ENCODE peak calls at places on chromosomes 3 and 15, in six cellular contexts. V is mesendoderm, Z is IMR-90, Y is mesenchymal stem cell, W is H1, J is neuronal stem cell. K is an unnamed sample.

GRCh38 chr3:149752051-149752787 is at the start of gene COMMD2:
- DNase-seq in V (peak; percentile 96), Z (peak; percentile 85), Y (peak; percentile 86), W (peak; percentile 69), J (peak; percentile 77), K (peak; percentile 95)

GRCh38 chr3:142623209-142623608 is 27.0 kb downstream of the PLS1 start:
- DNase-seq in V (no peak), Z (no peak), Y (no peak), W (no peak), J (no peak), K (no peak)

GRCh38 chr15:40790723-40791122 is 16.2 kb upstream of the ZFYVE19 start:
- DNase-seq in V (no peak), Z (no peak), Y (peak; percentile 29), W (no peak), J (no peak), K (no peak)

GRCh38 chr3:97719156-97719821 is 45.3 kb upstream of the ARL6 start:
- DNase-seq in V (peak; percentile 75), Z (peak; percentile 58), Y (peak; percentile 72), W (peak; percentile 23), J (peak; percentile 57), K (peak; percentile 69)

GRCh38 chr3:60364475-60364874 is 886.8 kb downstream of the FHIT start:
- DNase-seq in V (no peak), Z (no peak), Y (no peak), W (no peak), J (no peak), K (no peak)

GRCh38 chr15:43531018-43531667 is 13.7 kb downstream of the MAP1A start:
- DNase-seq in V (peak; percentile 27), Z (no peak), Y (no peak), W (no peak), J (no peak), K (no peak)

GRCh38 chr3:192207661-192208060 is 519.7 kb downstream of the FGF12 start:
- DNase-seq in V (no peak), Z (no peak), Y (no peak), W (no peak), J (no peak), K (no peak)

GRCh38 chr15:73991260-73991659 is 835 bp downstream of the STOML1 start:
- DNase-seq in V (no peak), Z (no peak), Y (peak; percentile 45), W (no peak), J (no peak), K (no peak)

GRCh38 chr3:168029705-168030104 is 66.0 kb downstream of the GOLIM4 start:
- DNase-seq in V (no peak), Z (no peak), Y (no peak), W (no peak), J (no peak), K (no peak)

GRCh38 chr3:59773970-59774369 is 724.1 kb upstream of the CFAP20DC start:
- DNase-seq in V (no peak), Z (no peak), Y (no peak), W (no peak), J (no peak), K (no peak)

GRCh38 chr3:46491089-46492070 is 6.4 kb upstream of the RTP3 start:
- DNase-seq in V (no peak), Z (no peak), Y (no peak), W (no peak), J (no peak), K (no peak)

GRCh38 chr3:102182162-102182561 is 252.7 kb upstream of the ZPLD1 start:
- DNase-seq in V (no peak), Z (peak; percentile 57), Y (peak; percentile 51), W (no peak), J (no peak), K (peak; percentile 85)

GRCh38 chr3:138434276-138434874 is at the start of gene ESYT3:
- DNase-seq in V (peak; percentile 84), Z (peak; percentile 43), Y (peak; percentile 53), W (peak; percentile 34), J (peak; percentile 36), K (peak; percentile 97)

GRCh38 chr3:196513697-196514349 is 1.3 kb downstream of the SMCO1 start:
- DNase-seq in V (no peak), Z (peak; percentile 64), Y (peak; percentile 60), W (no peak), J (no peak), K (no peak)

GRCh38 chr3:67662733-67663132 is 8.3 kb upstream of the SUCLG2 start:
- DNase-seq in V (no peak), Z (no peak), Y (no peak), W (no peak), J (no peak), K (no peak)

GRCh38 chr3:49976942-49977341 is 37.0 kb downstream of the RBM6 start:
- DNase-seq in V (no peak), Z (no peak), Y (no peak), W (no peak), J (no peak), K (no peak)

GRCh38 chr3:16067837-16068471 is 106.5 kb upstream of the GALNT15 start:
- DNase-seq in V (no peak), Z (peak; percentile 48), Y (peak; percentile 65), W (no peak), J (no peak), K (no peak)

GRCh38 chr15:45262906-45263456 is 10.9 kb downstream of the SLC28A2 start:
- DNase-seq in V (no peak), Z (no peak), Y (no peak), W (no peak), J (no peak), K (peak; percentile 37)

GRCh38 chr15:98187549-98187948 is 227.0 kb downstream of the ARRDC4 start:
- DNase-seq in V (no peak), Z (no peak), Y (no peak), W (no peak), J (no peak), K (no peak)

GRCh38 chr15:76012021-76012551 is at the start of gene NRG4:
- DNase-seq in V (no peak), Z (peak; percentile 6), Y (no peak), W (no peak), J (no peak), K (no peak)

GRCh38 chr3:12966847-12967750 is 106.1 kb downstream of the IQSEC1 start:
- DNase-seq in V (peak; percentile 40), Z (peak; percentile 22), Y (peak; percentile 43), W (no peak), J (no peak), K (no peak)

GRCh38 chr15:81362790-81363189 is 11.2 kb downstream of the TMC3 start:
- DNase-seq in V (no peak), Z (no peak), Y (no peak), W (no peak), J (no peak), K (no peak)

GRCh38 chr3:69914395-69914794 is 85.1 kb upstream of the SAMMSON start:
- DNase-seq in V (peak; percentile 16), Z (peak; percentile 16), Y (no peak), W (no peak), J (no peak), K (no peak)

GRCh38 chr3:30544811-30545210 is 61.6 kb upstream of the TGFBR2 start:
- DNase-seq in V (no peak), Z (peak; percentile 93), Y (peak; percentile 93), W (no peak), J (no peak), K (no peak)

GRCh38 chr15:69074011-69074842 is 59.7 kb downstream of the NOX5 start:
- DNase-seq in V (peak; percentile 85), Z (peak; percentile 54), Y (peak; percentile 68), W (peak; percentile 54), J (peak; percentile 51), K (peak; percentile 32)

GRCh38 chr15:80749589-80749988 is 29.6 kb upstream of the CEMIP start:
- DNase-seq in V (no peak), Z (peak; percentile 46), Y (peak; percentile 63), W (no peak), J (no peak), K (peak; percentile 97)

GRCh38 chr15:80070840-80071239 is 11.4 kb downstream of the ZFAND6 start:
- DNase-seq in V (no peak), Z (peak; percentile 58), Y (peak; percentile 62), W (no peak), J (no peak), K (no peak)

GRCh38 chr3:13142552-13143380 is 69.5 kb upstream of the IQSEC1 start:
- DNase-seq in V (no peak), Z (no peak), Y (no peak), W (no peak), J (no peak), K (no peak)

GRCh38 chr3:175224051-175224450 is 364.9 kb downstream of the NAALADL2 start:
- DNase-seq in V (peak; percentile 18), Z (no peak), Y (no peak), W (no peak), J (no peak), K (no peak)

DNA sequence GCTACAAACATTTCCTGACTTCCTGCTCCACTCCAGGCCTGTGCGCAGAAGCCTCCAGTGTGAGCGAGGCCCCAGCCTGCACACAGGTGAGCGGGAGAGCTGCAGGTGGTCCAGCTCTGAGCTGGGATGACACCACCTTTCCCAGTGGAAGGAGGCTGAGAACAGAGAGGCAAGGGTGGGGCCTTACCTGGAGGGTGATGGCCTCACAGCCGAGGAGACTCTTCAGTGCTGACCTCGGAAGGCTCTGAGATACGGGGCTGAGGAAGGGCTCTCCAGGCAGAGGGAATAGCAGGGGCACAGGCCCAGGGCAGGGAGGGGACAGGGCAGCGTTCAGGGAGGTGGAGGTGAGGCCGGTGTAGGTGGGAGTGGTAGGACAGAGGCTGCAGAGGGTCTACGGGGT is 70.8 kb downstream of the EFCAB12 start:
- DNase-seq in V (no peak), Z (no peak), Y (no peak), W (no peak), J (no peak), K (no peak)
- H3K36me3 ChIP-seq in V (no peaks in the 10 kb centered on the region), Z (no peaks in the 10 kb centered on the region), Y (no peaks in the 10 kb centered on the region), W (no peaks in the 10 kb centered on the region), J (no peaks in the 10 kb centered on the region), K (no peaks in the 10 kb centered on the region)

GRCh38 chr3:2517479-2518188 is 419.0 kb downstream of the CNTN4 start:
- DNase-seq in V (no peak), Z (no peak), Y (peak; percentile 73), W (no peak), J (no peak), K (no peak)
- H3K23ac ChIP-seq in V (no peak overlapping the region), Z (no peak overlapping the region), Y (no peak overlapping the region), W (no peak overlapping the region), J (no peak overlapping the region), K (no peak overlapping the region)

GRCh38 chr3:71498053-71498452 is 85.5 kb downstream of the FOXP1 start:
- DNase-seq in V (peak; percentile 93), Z (no peak), Y (peak; percentile 24), W (peak; percentile 17), J (no peak), K (peak; percentile 93)
- H2BK5ac ChIP-seq in V (no peak overlapping the region), Z (no peak overlapping the region), Y (peak overlapping the region; percentile 48), W (peak overlapping the region; percentile 18), J (no peak overlapping the region), K (peak overlapping the region; percentile 74)

GRCh38 chr15:37059051-37059450 is 41.3 kb downstream of the MEIS2 start:
- DNase-seq in V (no peak), Z (peak; percentile 93), Y (peak; percentile 82), W (no peak), J (no peak), K (peak; percentile 66)

GRCh38 chr15:37057831-37058230 is 42.5 kb downstream of the MEIS2 start:
- DNase-seq in V (no peak), Z (no peak), Y (no peak), W (no peak), J (peak; percentile 36), K (no peak)

GRCh38 chr15:37058316-37058985 is 41.9 kb downstream of the MEIS2 start:
- DNase-seq in V (peak; percentile 76), Z (no peak), Y (no peak), W (no peak), J (peak; percentile 54), K (no peak)

GRCh38 chr15:37056894-37057205 is 43.5 kb downstream of the MEIS2 start:
- DNase-seq in V (no peak), Z (no peak), Y (no peak), W (no peak), J (no peak), K (no peak)

GRCh38 chr15:37061996-37062395 is 38.4 kb downstream of the MEIS2 start:
- DNase-seq in V (no peak), Z (no peak), Y (no peak), W (no peak), J (no peak), K (no peak)
- H3K36me3 ChIP-seq in V (no peaks in the 10 kb centered on the region), Z (peaks cover 6% of the 10 kb centered on the region), Y (peaks cover 2% of the 10 kb centered on the region), W (no peaks in the 10 kb centered on the region), J (peaks cover 2% of the 10 kb centered on the region), K (no peaks in the 10 kb centered on the region)